ENCODE peak calls at places on chromosomes 6 and 20, in eight cellular contexts. One of them, this sample, is unnamed. For H3K4me1, the result is how much of the 10 kb centered on the place peaks cover.

GRCh38 chr20:19628570-19629134 is 129.4 kb upstream of the RIN2 start:
- DNase-seq in psoas muscle: no peak
- DNase-seq in esophagus squamous epithelium: no peak
- DNase-seq in OCI-LY7: peak
- DNase-seq in tibial artery: peak
- DNase-seq in endodermal cell: peak
- DNase-seq in Peyer's patch: peak
- DNase-seq in suprapubic skin: no peak
- DNase-seq in this sample: no peak

GRCh38 chr6:41937881-41938574 is 3.6 kb downstream of the CCND3 start:
- DNase-seq in endodermal cell: no peak
- DNase-seq in suprapubic skin: no peak
- DNase-seq in OCI-LY7: peak
- DNase-seq in psoas muscle: no peak
- DNase-seq in tibial artery: no peak
- DNase-seq in Peyer's patch: no peak
- DNase-seq in esophagus squamous epithelium: no peak
- DNase-seq in this sample: no peak

GRCh38 chr6:5172057-5172683 is 87.0 kb downstream of the PPP1R3G start:
- DNase-seq in suprapubic skin: no peak
- DNase-seq in Peyer's patch: no peak
- DNase-seq in OCI-LY7: no peak
- DNase-seq in psoas muscle: no peak
- DNase-seq in esophagus squamous epithelium: no peak
- DNase-seq in tibial artery: no peak
- DNase-seq in endodermal cell: no peak
- DNase-seq in this sample: no peak

GRCh38 chr20:46342451-46343357 is 34.4 kb upstream of the CDH22 start:
- DNase-seq in suprapubic skin: no peak
- DNase-seq in endodermal cell: no peak
- DNase-seq in tibial artery: no peak
- DNase-seq in psoas muscle: no peak
- DNase-seq in OCI-LY7: no peak
- DNase-seq in Peyer's patch: no peak
- DNase-seq in esophagus squamous epithelium: no peak
- DNase-seq in this sample: no peak

GRCh38 chr6:42898891-42899361 is 16.9 kb upstream of the PTCRA start:
- DNase-seq in Peyer's patch: peak
- DNase-seq in OCI-LY7: peak
- DNase-seq in esophagus squamous epithelium: peak
- DNase-seq in psoas muscle: peak
- DNase-seq in tibial artery: peak
- DNase-seq in endodermal cell: peak
- DNase-seq in suprapubic skin: no peak
- DNase-seq in this sample: no peak

GRCh38 chr6:156791261-156791850 is 14.2 kb downstream of the ARID1B start:
- DNase-seq in suprapubic skin: no peak
- DNase-seq in endodermal cell: peak
- DNase-seq in Peyer's patch: no peak
- DNase-seq in esophagus squamous epithelium: no peak
- DNase-seq in tibial artery: no peak
- DNase-seq in psoas muscle: no peak
- DNase-seq in OCI-LY7: peak
- DNase-seq in this sample: no peak

GRCh38 chr20:1876217-1876921 is 18.8 kb upstream of the SIRPA start:
- DNase-seq in psoas muscle: no peak
- DNase-seq in Peyer's patch: no peak
- DNase-seq in endodermal cell: no peak
- DNase-seq in esophagus squamous epithelium: no peak
- DNase-seq in tibial artery: no peak
- DNase-seq in OCI-LY7: no peak
- DNase-seq in suprapubic skin: no peak
- DNase-seq in this sample: no peak

GRCh38 chr6:27478706-27479318 is 5.9 kb upstream of the ZNF184 start:
- DNase-seq in tibial artery: peak
- DNase-seq in endodermal cell: peak
- DNase-seq in psoas muscle: peak
- DNase-seq in suprapubic skin: peak
- DNase-seq in esophagus squamous epithelium: peak
- DNase-seq in Peyer's patch: peak
- DNase-seq in OCI-LY7: peak
- DNase-seq in this sample: peak

GRCh38 chr6:139240161-139241010 is 51.4 kb downstream of the TXLNB start:
- DNase-seq in tibial artery: no peak
- DNase-seq in psoas muscle: no peak
- DNase-seq in suprapubic skin: no peak
- DNase-seq in OCI-LY7: no peak
- DNase-seq in Peyer's patch: no peak
- DNase-seq in esophagus squamous epithelium: no peak
- DNase-seq in endodermal cell: no peak
- DNase-seq in this sample: no peak

GRCh38 chr20:14117768-14118167 is 122.5 kb downstream of the MACROD2 start:
- DNase-seq in Peyer's patch: no peak
- DNase-seq in esophagus squamous epithelium: no peak
- DNase-seq in psoas muscle: no peak
- DNase-seq in suprapubic skin: no peak
- DNase-seq in tibial artery: no peak
- DNase-seq in endodermal cell: no peak
- DNase-seq in OCI-LY7: no peak
- DNase-seq in this sample: no peak

GRCh38 chr6:24951831-24952299 is 16.1 kb upstream of the RIPOR2 start:
- DNase-seq in psoas muscle: no peak
- DNase-seq in suprapubic skin: no peak
- DNase-seq in tibial artery: peak
- DNase-seq in OCI-LY7: no peak
- DNase-seq in Peyer's patch: peak
- DNase-seq in esophagus squamous epithelium: peak
- DNase-seq in endodermal cell: no peak
- DNase-seq in this sample: no peak

GRCh38 chr6:112253505-112253841 is 894 bp downstream of the LAMA4 start:
- DNase-seq in OCI-LY7: no peak
- DNase-seq in endodermal cell: peak
- DNase-seq in Peyer's patch: no peak
- DNase-seq in psoas muscle: no peak
- DNase-seq in suprapubic skin: no peak
- DNase-seq in esophagus squamous epithelium: no peak
- DNase-seq in tibial artery: no peak
- DNase-seq in this sample: no peak

GRCh38 chr6:35496036-35496850 is 636 bp downstream of the TEAD3 start:
- DNase-seq in esophagus squamous epithelium: no peak
- DNase-seq in psoas muscle: peak
- DNase-seq in Peyer's patch: no peak
- DNase-seq in suprapubic skin: peak
- DNase-seq in tibial artery: peak
- DNase-seq in endodermal cell: peak
- DNase-seq in OCI-LY7: no peak
- DNase-seq in this sample: peak

GRCh38 chr20:24960302-24960801 is 11.3 kb downstream of the CST7 start:
- DNase-seq in psoas muscle: no peak
- DNase-seq in esophagus squamous epithelium: no peak
- DNase-seq in OCI-LY7: no peak
- DNase-seq in tibial artery: no peak
- DNase-seq in Peyer's patch: no peak
- DNase-seq in suprapubic skin: no peak
- DNase-seq in endodermal cell: peak
- DNase-seq in this sample: no peak

GRCh38 chr6:10949579-10950490 is 63.0 kb downstream of the SYCP2L start:
- DNase-seq in endodermal cell: no peak
- DNase-seq in tibial artery: no peak
- DNase-seq in suprapubic skin: no peak
- DNase-seq in OCI-LY7: no peak
- DNase-seq in psoas muscle: no peak
- DNase-seq in esophagus squamous epithelium: no peak
- DNase-seq in Peyer's patch: no peak
- DNase-seq in this sample: no peak

GRCh38 chr20:18443841-18444240 is 23.0 kb downstream of the DZANK1 start:
- DNase-seq in OCI-LY7: no peak
- DNase-seq in Peyer's patch: no peak
- DNase-seq in esophagus squamous epithelium: no peak
- DNase-seq in tibial artery: no peak
- DNase-seq in psoas muscle: no peak
- DNase-seq in suprapubic skin: no peak
- DNase-seq in endodermal cell: no peak
- DNase-seq in this sample: no peak

GRCh38 chr20:47674145-47674544 is 111.1 kb downstream of the SULF2 start:
- DNase-seq in psoas muscle: no peak
- DNase-seq in esophagus squamous epithelium: no peak
- DNase-seq in endodermal cell: no peak
- DNase-seq in suprapubic skin: no peak
- DNase-seq in OCI-LY7: no peak
- DNase-seq in tibial artery: no peak
- DNase-seq in Peyer's patch: no peak
- DNase-seq in this sample: peak

GRCh38 chr6:136608991-136609390 is 58.8 kb upstream of the MAP7 start:
- DNase-seq in tibial artery: no peak
- DNase-seq in esophagus squamous epithelium: no peak
- DNase-seq in psoas muscle: no peak
- DNase-seq in Peyer's patch: no peak
- DNase-seq in suprapubic skin: no peak
- DNase-seq in endodermal cell: no peak
- DNase-seq in OCI-LY7: no peak
- DNase-seq in this sample: no peak

GRCh38 chr6:138885156-138885819 is 89.4 kb downstream of the ECT2L start:
- DNase-seq in suprapubic skin: no peak
- DNase-seq in tibial artery: no peak
- DNase-seq in OCI-LY7: no peak
- DNase-seq in endodermal cell: peak
- DNase-seq in psoas muscle: no peak
- DNase-seq in esophagus squamous epithelium: no peak
- DNase-seq in Peyer's patch: no peak
- DNase-seq in this sample: no peak

GRCh38 chr6:43725643-43726580 is 38.3 kb upstream of the MRPS18A start:
- DNase-seq in esophagus squamous epithelium: no peak
- DNase-seq in OCI-LY7: no peak
- DNase-seq in Peyer's patch: no peak
- DNase-seq in endodermal cell: peak
- DNase-seq in suprapubic skin: no peak
- DNase-seq in psoas muscle: no peak
- DNase-seq in tibial artery: no peak
- DNase-seq in this sample: no peak

GRCh38 chr6:35080016-35080680 is 61.0 kb downstream of the TCP11 start:
- DNase-seq in endodermal cell: peak
- DNase-seq in tibial artery: no peak
- DNase-seq in Peyer's patch: no peak
- DNase-seq in suprapubic skin: peak
- DNase-seq in psoas muscle: no peak
- DNase-seq in esophagus squamous epithelium: no peak
- DNase-seq in OCI-LY7: no peak
- DNase-seq in this sample: peak

GRCh38 chr6:20922743-20923142 is 388.5 kb downstream of the CDKAL1 start:
- DNase-seq in suprapubic skin: no peak
- DNase-seq in endodermal cell: no peak
- DNase-seq in tibial artery: no peak
- DNase-seq in psoas muscle: no peak
- DNase-seq in esophagus squamous epithelium: no peak
- DNase-seq in Peyer's patch: no peak
- DNase-seq in OCI-LY7: no peak
- DNase-seq in this sample: no peak
- H3K4me1 ChIP-seq in suprapubic skin: under half
- H3K4me1 ChIP-seq in endodermal cell: under half
- H3K4me1 ChIP-seq in tibial artery: under half
- H3K4me1 ChIP-seq in psoas muscle: under half
- H3K4me1 ChIP-seq in esophagus squamous epithelium: under half
- H3K4me1 ChIP-seq in Peyer's patch: under half
- H3K4me1 ChIP-seq in OCI-LY7: under half
- H3K4me1 ChIP-seq in this sample: under half

DNA sequence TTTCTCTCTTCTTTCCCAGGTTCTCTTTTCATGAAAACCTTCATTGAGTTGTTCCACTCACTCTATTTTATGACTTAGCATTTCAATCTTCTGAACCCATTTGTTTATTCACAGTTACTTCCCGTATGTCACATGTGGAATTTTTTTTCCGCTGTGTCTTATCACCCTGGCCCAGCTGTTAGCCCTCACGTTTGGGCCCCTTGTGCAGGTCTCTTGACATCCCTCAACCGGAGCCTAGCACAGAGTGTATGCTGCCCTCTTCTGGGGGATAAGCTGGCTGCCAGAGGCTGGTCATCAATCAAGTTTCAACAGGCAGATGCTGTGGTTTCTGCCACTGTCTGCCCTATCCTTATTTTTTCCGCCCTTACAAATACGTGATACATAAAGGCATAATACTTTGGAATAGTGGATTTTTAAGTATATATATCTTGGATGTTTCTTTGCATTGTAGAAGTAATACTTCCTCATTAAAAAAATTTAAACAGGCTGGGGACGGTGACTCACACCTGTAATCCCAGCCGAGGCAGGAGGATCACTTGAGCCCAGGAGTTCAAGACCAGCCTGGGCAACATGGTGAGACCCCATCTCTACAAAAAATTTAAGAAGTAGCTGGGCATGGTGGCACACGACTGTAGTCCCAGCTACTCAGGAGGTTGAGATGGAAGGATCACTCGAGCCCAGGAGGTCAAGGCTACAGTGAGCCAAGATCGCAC is 38.8 kb upstream of the RNF8 start:
- DNase-seq in endodermal cell: peak
- DNase-seq in tibial artery: no peak
- DNase-seq in esophagus squamous epithelium: no peak
- DNase-seq in Peyer's patch: no peak
- DNase-seq in suprapubic skin: no peak
- DNase-seq in OCI-LY7: peak
- DNase-seq in psoas muscle: peak
- DNase-seq in this sample: no peak
- TF ChIP-seq CTCF in endodermal cell: peak
- TF ChIP-seq CTCF in tibial artery: no peak
- TF ChIP-seq CTCF in esophagus squamous epithelium: peak
- TF ChIP-seq CTCF in Peyer's patch: peak
- TF ChIP-seq CTCF in suprapubic skin: peak
- TF ChIP-seq CTCF in OCI-LY7: peak
- TF ChIP-seq CTCF in psoas muscle: peak
- TF ChIP-seq CTCF in this sample: peak

DNA sequence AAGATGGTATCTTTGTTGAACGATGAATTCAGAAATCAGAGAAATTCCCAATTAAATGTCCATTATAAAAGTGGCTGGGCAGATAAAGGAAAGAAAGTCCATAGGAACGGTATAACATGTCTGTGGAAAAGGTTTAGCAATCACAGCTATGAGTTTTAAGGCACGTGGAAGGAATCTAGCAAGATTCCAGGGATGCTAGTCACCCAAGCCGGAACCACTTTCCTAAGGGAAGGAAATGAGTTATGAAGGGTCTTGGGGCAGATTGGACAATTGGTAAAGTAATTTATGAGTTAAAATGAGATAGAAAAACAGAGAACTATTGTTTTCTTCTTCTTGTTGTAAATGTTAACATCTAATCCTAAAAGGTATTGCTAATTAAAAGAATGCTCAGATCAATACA is 384.8 kb downstream of the ADGRB3 start:
- DNase-seq in endodermal cell: no peak
- DNase-seq in tibial artery: no peak
- DNase-seq in suprapubic skin: no peak
- DNase-seq in OCI-LY7: no peak
- DNase-seq in psoas muscle: no peak
- DNase-seq in esophagus squamous epithelium: no peak
- DNase-seq in Peyer's patch: no peak
- DNase-seq in this sample: no peak
- H3K4me1 ChIP-seq in endodermal cell: under half
- H3K4me1 ChIP-seq in tibial artery: under half
- H3K4me1 ChIP-seq in suprapubic skin: under half
- H3K4me1 ChIP-seq in OCI-LY7: under half
- H3K4me1 ChIP-seq in psoas muscle: under half
- H3K4me1 ChIP-seq in esophagus squamous epithelium: under half
- H3K4me1 ChIP-seq in Peyer's patch: under half
- H3K4me1 ChIP-seq in this sample: under half

GRCh38 chr6:7218586-7218985 is 94.4 kb downstream of the SSR1 start:
- DNase-seq in suprapubic skin: no peak
- DNase-seq in tibial artery: no peak
- DNase-seq in Peyer's patch: no peak
- DNase-seq in esophagus squamous epithelium: no peak
- DNase-seq in OCI-LY7: no peak
- DNase-seq in psoas muscle: no peak
- DNase-seq in endodermal cell: no peak
- DNase-seq in this sample: no peak
- TF ChIP-seq CTCF in suprapubic skin: no peak
- TF ChIP-seq CTCF in tibial artery: no peak
- TF ChIP-seq CTCF in Peyer's patch: no peak
- TF ChIP-seq CTCF in esophagus squamous epithelium: no peak
- TF ChIP-seq CTCF in OCI-LY7: no peak
- TF ChIP-seq CTCF in psoas muscle: no peak
- TF ChIP-seq CTCF in endodermal cell: no peak
- TF ChIP-seq CTCF in this sample: no peak